ENCODE peak calls at places on chromosomes 4 and X, in four cellular contexts. One of them, this sample, is unnamed.
A peak's percentile ranks its signal among the peaks of the same experiment; 100 is the strongest.

GRCh38 chr4:133156556-133156955 is 7.5 kb downstream of the PCDH10 start:
- DNase-seq in AG10803: no peak
- DNase-seq in BJ: no peak
- DNase-seq in type B pancreatic cell: no peak
- DNase-seq in this sample: no peak

GRCh38 chr4:70815370-70815769 is 24.3 kb downstream of the GRSF1 start:
- DNase-seq in BJ: no peak
- DNase-seq in type B pancreatic cell: no peak
- DNase-seq in AG10803: peak; percentile 58
- DNase-seq in this sample: peak; percentile 27

GRCh38 chr4:101347267-101347556 is at the start of gene PPP3CA:
- DNase-seq in type B pancreatic cell: no peak
- DNase-seq in BJ: no peak
- DNase-seq in AG10803: no peak
- DNase-seq in this sample: no peak

GRCh38 chrX:72139538-72139937 is 7.8 kb upstream of the RTL5 start:
- DNase-seq in AG10803: no peak
- DNase-seq in type B pancreatic cell: no peak
- DNase-seq in BJ: no peak
- DNase-seq in this sample: no peak

GRCh38 chrX:86148024-86148511 is at the start of gene DACH2:
- DNase-seq in AG10803: peak; percentile 33
- DNase-seq in BJ: no peak
- DNase-seq in type B pancreatic cell: peak; percentile 93
- DNase-seq in this sample: peak; percentile 49

GRCh38 chr4:10161146-10161545 is 44.5 kb upstream of the WDR1 start:
- DNase-seq in type B pancreatic cell: no peak
- DNase-seq in BJ: no peak
- DNase-seq in AG10803: peak; percentile 60
- DNase-seq in this sample: no peak

GRCh38 chr4:78131403-78131802 is 74.3 kb downstream of the FRAS1 start:
- DNase-seq in BJ: peak; percentile 38
- DNase-seq in type B pancreatic cell: no peak
- DNase-seq in AG10803: peak; percentile 70
- DNase-seq in this sample: peak; percentile 83

GRCh38 chrX:37380920-37381319 is 31.8 kb downstream of the PRRG1 start:
- DNase-seq in type B pancreatic cell: no peak
- DNase-seq in BJ: peak; percentile 9
- DNase-seq in AG10803: peak; percentile 21
- DNase-seq in this sample: peak; percentile 37

GRCh38 chr4:168077726-168078239 is 14.6 kb upstream of the ANXA10 start:
- DNase-seq in type B pancreatic cell: no peak
- DNase-seq in BJ: no peak
- DNase-seq in AG10803: no peak
- DNase-seq in this sample: no peak

GRCh38 chrX:19617550-19617949 is 102.2 kb upstream of the MAP3K15 start:
- DNase-seq in BJ: no peak
- DNase-seq in type B pancreatic cell: no peak
- DNase-seq in AG10803: no peak
- DNase-seq in this sample: no peak

GRCh38 chr4:182179105-182179504 is 64.1 kb upstream of the TENM3 start:
- DNase-seq in type B pancreatic cell: no peak
- DNase-seq in AG10803: peak; percentile 56
- DNase-seq in BJ: no peak
- DNase-seq in this sample: peak; percentile 9

GRCh38 chrX:12777670-12778069 is 13.5 kb upstream of the PRPS2 start:
- DNase-seq in AG10803: no peak
- DNase-seq in BJ: no peak
- DNase-seq in type B pancreatic cell: no peak
- DNase-seq in this sample: peak; percentile 1

GRCh38 chr4:76969493-76969892 is 19.9 kb downstream of the SEPTIN11 start:
- DNase-seq in BJ: no peak
- DNase-seq in AG10803: no peak
- DNase-seq in type B pancreatic cell: no peak
- DNase-seq in this sample: no peak

GRCh38 chr4:154032914-154033313 is 244.0 kb upstream of the SFRP2 start:
- DNase-seq in AG10803: no peak
- DNase-seq in BJ: no peak
- DNase-seq in type B pancreatic cell: no peak
- DNase-seq in this sample: no peak

GRCh38 chr4:7775396-7775795 is 164.3 kb downstream of the AFAP1 start:
- DNase-seq in AG10803: no peak
- DNase-seq in type B pancreatic cell: no peak
- DNase-seq in BJ: no peak
- DNase-seq in this sample: no peak

GRCh38 chrX:94751611-94752010 is 1077.6 kb downstream of the FAM133A start:
- DNase-seq in BJ: no peak
- DNase-seq in AG10803: no peak
- DNase-seq in type B pancreatic cell: no peak
- DNase-seq in this sample: no peak

GRCh38 chr4:173370130-173370476 is 651 bp upstream of the SAP30 start:
- DNase-seq in BJ: no peak
- DNase-seq in type B pancreatic cell: no peak
- DNase-seq in AG10803: no peak
- DNase-seq in this sample: no peak

GRCh38 chr4:147772459-147772969 is 40.6 kb downstream of the ARHGAP10 start:
- DNase-seq in type B pancreatic cell: no peak
- DNase-seq in AG10803: peak; percentile 86
- DNase-seq in BJ: no peak
- DNase-seq in this sample: peak; percentile 75

GRCh38 chr4:8362483-8362882 is 78.0 kb downstream of the ACOX3 start:
- DNase-seq in BJ: no peak
- DNase-seq in AG10803: no peak
- DNase-seq in type B pancreatic cell: no peak
- DNase-seq in this sample: no peak

GRCh38 chr4:3199661-3200422 is 49.1 kb upstream of the MSANTD1 start:
- DNase-seq in AG10803: peak; percentile 94
- DNase-seq in type B pancreatic cell: no peak
- DNase-seq in BJ: peak; percentile 59
- DNase-seq in this sample: peak; percentile 65

GRCh38 chrX:68574240-68574639 is 73.2 kb upstream of the STARD8 start:
- DNase-seq in BJ: no peak
- DNase-seq in AG10803: no peak
- DNase-seq in type B pancreatic cell: no peak
- DNase-seq in this sample: no peak

GRCh38 chr4:76830612-76831474 is 67.1 kb downstream of the SOWAHB start:
- DNase-seq in BJ: peak; percentile 64
- DNase-seq in type B pancreatic cell: no peak
- DNase-seq in AG10803: peak; percentile 88
- DNase-seq in this sample: peak; percentile 73

GRCh38 chr4:16865209-16865896 is 33.1 kb downstream of the LDB2 start:
- DNase-seq in AG10803: no peak
- DNase-seq in type B pancreatic cell: no peak
- DNase-seq in BJ: no peak
- DNase-seq in this sample: no peak

GRCh38 chrX:63746278-63746677 is 38.7 kb downstream of the ARHGEF9 start:
- DNase-seq in BJ: no peak
- DNase-seq in type B pancreatic cell: no peak
- DNase-seq in AG10803: no peak
- DNase-seq in this sample: no peak

GRCh38 chrX:63186137-63186536 is 165.0 kb downstream of the SPIN4 start:
- DNase-seq in BJ: no peak
- DNase-seq in type B pancreatic cell: no peak
- DNase-seq in AG10803: no peak
- DNase-seq in this sample: no peak

GRCh38 chrX:153645151-153645550 is 1.9 kb upstream of the DUSP9 start:
- DNase-seq in AG10803: no peak
- DNase-seq in type B pancreatic cell: peak; percentile 62
- DNase-seq in BJ: no peak
- DNase-seq in this sample: no peak

GRCh38 chrX:130098202-130098552 is 12.1 kb downstream of the ELF4 start:
- DNase-seq in AG10803: no peak
- DNase-seq in type B pancreatic cell: no peak
- DNase-seq in BJ: no peak
- DNase-seq in this sample: no peak

GRCh38 chr4:51855270-51855669 is 12.3 kb downstream of the DCUN1D4 start:
- DNase-seq in type B pancreatic cell: no peak
- DNase-seq in AG10803: no peak
- DNase-seq in BJ: no peak
- DNase-seq in this sample: no peak

GRCh38 chr4:54657556-54658313 is at the start of gene KIT:
- DNase-seq in type B pancreatic cell: peak; percentile 82
- DNase-seq in BJ: no peak
- DNase-seq in AG10803: peak; percentile 18
- DNase-seq in this sample: peak; percentile 65

GRCh38 chr4:45063701-45064100 is 337.3 kb upstream of the GNPDA2 start:
- DNase-seq in BJ: no peak
- DNase-seq in type B pancreatic cell: no peak
- DNase-seq in AG10803: no peak
- DNase-seq in this sample: no peak

GRCh38 chr4:1264942-1265341 is 16.0 kb upstream of the CTBP1 start:
- DNase-seq in BJ: no peak
- DNase-seq in type B pancreatic cell: no peak
- DNase-seq in AG10803: no peak
- DNase-seq in this sample: no peak

GRCh38 chrX:41684138-41684537 is 4.6 kb upstream of the GPR34 start:
- DNase-seq in BJ: no peak
- DNase-seq in type B pancreatic cell: no peak
- DNase-seq in AG10803: peak; percentile 6
- DNase-seq in this sample: no peak

This sample was measured in GM23248.